ENCODE peak calls at places on chromosomes 1 and 21, in nine cellular contexts. T is GM03348; R is COR-L47; E is CD8-positive, alpha-beta T cell; X is NCI-H2081 treated with DMSO at 0.1 percent for 48 hours; C is tibial nerve; W is HuH-7.5; K is pulmonary artery endothelial cell; S is GM12892. F is an unnamed sample.
A peak's percentile ranks its signal among the peaks of the same experiment; 100 is the strongest.

GRCh38 chr1:17307946-17308345 is at the start of gene PADI4:
- DNase-seq in R (no peak), E (no peak), X (no peak), C (no peak), T (no peak), W (no peak), K (no peak), S (no peak), F (no peak)

GRCh38 chr1:219416598-219417238 is 196.2 kb downstream of the ZC3H11B start:
- DNase-seq in C (peak; percentile 31), W (peak; percentile 30), T (peak; percentile 29), R (peak; percentile 24), S (no peak), K (no peak), E (peak; percentile 45), X (peak; percentile 14), F (peak; percentile 50)

GRCh38 chr1:246785536-246786111 is 61.4 kb downstream of the SCCPDH start:
- DNase-seq in S (no peak), X (no peak), T (no peak), W (no peak), C (no peak), K (peak; percentile 26), E (no peak), R (no peak), F (no peak)

GRCh38 chr21:32653326-32653901 is 41.2 kb upstream of the CFAP298 start:
- DNase-seq in C (no peak), S (no peak), R (peak; percentile 4), T (peak; percentile 22), W (peak; percentile 16), K (no peak), X (no peak), E (peak; percentile 12), F (no peak)

GRCh38 chr1:15345711-15346355 is 63.9 kb upstream of the EFHD2 start:
- DNase-seq in T (no peak), R (no peak), E (peak; percentile 62), X (no peak), W (no peak), C (peak; percentile 29), K (no peak), S (peak; percentile 31), F (no peak)

GRCh38 chr1:58883888-58884482 is 100.1 kb upstream of the JUN start:
- DNase-seq in T (no peak), R (no peak), X (no peak), S (no peak), E (no peak), W (no peak), K (peak; percentile 98), C (no peak), F (no peak)

GRCh38 chr1:203536575-203536974 is 42.6 kb downstream of the OPTC start:
- DNase-seq in X (no peak), T (no peak), R (no peak), S (no peak), W (no peak), C (no peak), E (no peak), K (no peak), F (no peak)

GRCh38 chr21:24729568-24729967 is 877.7 kb downstream of the MRPL39 start:
- DNase-seq in R (no peak), S (no peak), E (no peak), X (no peak), K (no peak), W (no peak), C (no peak), T (no peak), F (no peak)

GRCh38 chr21:26972131-26972707 is 5.3 kb upstream of the ADAMTS5 start:
- DNase-seq in X (no peak), K (no peak), W (no peak), E (no peak), C (no peak), T (no peak), S (no peak), R (no peak), F (no peak)

GRCh38 chr1:23166854-23167253 is 1.8 kb downstream of the LUZP1 start:
- DNase-seq in W (no peak), K (no peak), C (no peak), X (no peak), T (no peak), E (no peak), S (no peak), R (no peak), F (no peak)

GRCh38 chr1:54885863-54886723 is 902 bp downstream of the DHCR24 start:
- DNase-seq in W (no peak), X (no peak), K (no peak), E (no peak), C (no peak), R (peak; percentile 62), S (no peak), T (peak; percentile 49), F (peak; percentile 31)

GRCh38 chr1:233721003-233721595 is 107.2 kb downstream of the KCNK1 start:
- DNase-seq in R (no peak), E (no peak), C (no peak), S (no peak), W (no peak), T (no peak), X (no peak), K (no peak), F (no peak)

GRCh38 chr1:161367684-161368398 is at the start of gene CFAP126:
- DNase-seq in S (peak; percentile 49), E (peak; percentile 31), K (peak; percentile 57), C (no peak), W (peak; percentile 37), R (peak; percentile 76), T (peak; percentile 33), X (peak; percentile 70), F (peak; percentile 87)

GRCh38 chr1:185541861-185542260 is 192.3 kb upstream of the HMCN1 start:
- DNase-seq in C (no peak), T (peak; percentile 65), W (no peak), S (no peak), E (no peak), R (no peak), X (no peak), K (no peak), F (no peak)

GRCh38 chr1:172647110-172647564 is 11.8 kb upstream of the FASLG start:
- DNase-seq in T (no peak), K (no peak), R (no peak), W (no peak), C (no peak), E (peak; percentile 53), S (no peak), X (no peak), F (no peak)

GRCh38 chr1:175887981-175888428 is 144.6 kb upstream of the TNR start:
- DNase-seq in C (peak; percentile 19), X (no peak), T (peak; percentile 83), R (peak; percentile 25), E (no peak), K (no peak), S (peak; percentile 69), W (peak; percentile 69), F (peak; percentile 42)

GRCh38 chr1:216686860-216687545 is 36.2 kb downstream of the ESRRG start:
- DNase-seq in R (no peak), T (no peak), C (no peak), X (peak; percentile 43), K (no peak), W (no peak), S (no peak), E (no peak), F (no peak)

GRCh38 chr1:211762206-211762605 is 68.4 kb downstream of the LPGAT1 start:
- DNase-seq in E (no peak), W (no peak), T (no peak), C (no peak), K (no peak), S (no peak), R (no peak), X (no peak), F (no peak)

GRCh38 chr1:185213086-185213485 is 56.1 kb downstream of the SWT1 start:
- DNase-seq in W (no peak), C (no peak), S (no peak), R (no peak), X (no peak), K (no peak), E (no peak), T (peak; percentile 39), F (no peak)

GRCh38 chr1:108704501-108704900 is 8.2 kb upstream of the FNDC7 start:
- DNase-seq in R (no peak), W (no peak), S (no peak), X (no peak), E (no peak), C (no peak), T (peak; percentile 75), K (no peak), F (no peak)

GRCh38 chr1:222618880-222619321 is 1.0 kb downstream of the MIA3 start:
- DNase-seq in X (no peak), E (peak; percentile 7), C (no peak), T (peak; percentile 46), R (no peak), K (no peak), S (no peak), W (peak; percentile 35), F (no peak)

GRCh38 chr1:16014509-16015482 is 3.0 kb downstream of the HSPB7 start:
- DNase-seq in S (no peak), T (no peak), C (no peak), X (no peak), K (no peak), W (no peak), E (no peak), R (no peak), F (no peak)

GRCh38 chr1:85502171-85502570 is 37.2 kb upstream of the DDAH1 start:
- DNase-seq in E (no peak), T (peak; percentile 9), W (no peak), S (no peak), C (no peak), K (peak; percentile 11), X (no peak), R (no peak), F (no peak)

GRCh38 chr1:86998727-86999126 is 84.3 kb downstream of the HS2ST1 start:
- DNase-seq in S (no peak), X (no peak), T (no peak), C (no peak), W (no peak), R (no peak), E (no peak), K (no peak), F (no peak)

GRCh38 chr1:185155600-185156320 is 993 bp downstream of the TRMT1L start:
- DNase-seq in K (no peak), C (no peak), X (no peak), R (no peak), E (no peak), S (no peak), W (no peak), T (peak; percentile 16), F (no peak)

GRCh38 chr1:54971317-54971791 is 9.1 kb upstream of the TMEM61 start:
- DNase-seq in E (no peak), X (no peak), C (no peak), K (no peak), R (no peak), T (no peak), W (no peak), S (no peak), F (peak; percentile 72)

GRCh38 chr1:8330271-8331125 is 12.6 kb downstream of the SLC45A1 start:
- DNase-seq in W (no peak), C (no peak), E (no peak), X (no peak), S (no peak), T (no peak), R (no peak), K (no peak), F (no peak)

GRCh38 chr1:244920911-244921310 is 56.6 kb upstream of the HNRNPU start:
- DNase-seq in K (no peak), X (no peak), R (no peak), T (no peak), E (no peak), S (no peak), W (no peak), C (no peak), F (no peak)

GRCh38 chr1:21260405-21261129 is 29.7 kb downstream of the ECE1 start:
- DNase-seq in X (no peak), K (no peak), C (no peak), E (no peak), W (no peak), R (peak; percentile 7), T (no peak), S (no peak), F (no peak)